ENCODE peak calls at places on chromosomes 7 and 10, in ten cellular contexts. One of them, this sample, is unnamed.
A peak's percentile ranks its signal among the peaks of the same experiment; 100 is the strongest.

GRCh38 chr7:7416031-7416968 is 119.4 kb downstream of the COL28A1 start:
- DNase-seq in heart right ventricle: no peak
- DNase-seq in lung: peak; percentile 36
- DNase-seq in CD8-positive, alpha-beta T cell: peak; percentile 20
- DNase-seq in GM23338: no peak
- DNase-seq in stomach: peak; percentile 81
- DNase-seq in Peyer's patch: no peak
- DNase-seq in HL-60: peak; percentile 57
- DNase-seq in H9: no peak
- DNase-seq in adrenal gland: no peak
- DNase-seq in this sample: peak; percentile 86

GRCh38 chr7:81478664-81479063 is 291.2 kb downstream of the HGF start:
- DNase-seq in heart right ventricle: no peak
- DNase-seq in lung: peak; percentile 43
- DNase-seq in CD8-positive, alpha-beta T cell: no peak
- DNase-seq in GM23338: no peak
- DNase-seq in stomach: peak; percentile 80
- DNase-seq in Peyer's patch: peak; percentile 53
- DNase-seq in HL-60: no peak
- DNase-seq in H9: no peak
- DNase-seq in adrenal gland: no peak
- DNase-seq in this sample: no peak

GRCh38 chr7:94679341-94679740 is 23.4 kb upstream of the SGCE start:
- DNase-seq in heart right ventricle: no peak
- DNase-seq in lung: no peak
- DNase-seq in CD8-positive, alpha-beta T cell: no peak
- DNase-seq in GM23338: no peak
- DNase-seq in stomach: no peak
- DNase-seq in Peyer's patch: no peak
- DNase-seq in HL-60: no peak
- DNase-seq in H9: no peak
- DNase-seq in adrenal gland: no peak
- DNase-seq in this sample: no peak

GRCh38 chr7:53541467-53541866 is 506.0 kb downstream of the POM121L12 start:
- DNase-seq in heart right ventricle: no peak
- DNase-seq in lung: no peak
- DNase-seq in CD8-positive, alpha-beta T cell: no peak
- DNase-seq in GM23338: no peak
- DNase-seq in stomach: no peak
- DNase-seq in Peyer's patch: no peak
- DNase-seq in HL-60: no peak
- DNase-seq in H9: no peak
- DNase-seq in adrenal gland: no peak
- DNase-seq in this sample: no peak

GRCh38 chr7:157461805-157462771 is 125.3 kb downstream of the DNAJB6 start:
- DNase-seq in heart right ventricle: no peak
- DNase-seq in lung: no peak
- DNase-seq in CD8-positive, alpha-beta T cell: no peak
- DNase-seq in GM23338: no peak
- DNase-seq in stomach: peak; percentile 25
- DNase-seq in Peyer's patch: peak; percentile 41
- DNase-seq in HL-60: no peak
- DNase-seq in H9: no peak
- DNase-seq in adrenal gland: no peak
- DNase-seq in this sample: no peak

GRCh38 chr7:55191926-55192692 is 173.0 kb upstream of the LANCL2 start:
- DNase-seq in heart right ventricle: no peak
- DNase-seq in lung: no peak
- DNase-seq in CD8-positive, alpha-beta T cell: no peak
- DNase-seq in GM23338: peak; percentile 51
- DNase-seq in stomach: no peak
- DNase-seq in Peyer's patch: peak; percentile 50
- DNase-seq in HL-60: no peak
- DNase-seq in H9: peak; percentile 57
- DNase-seq in adrenal gland: no peak
- DNase-seq in this sample: no peak

GRCh38 chr10:71011141-71011540 is 122.8 kb upstream of the PCBD1 start:
- DNase-seq in heart right ventricle: no peak
- DNase-seq in lung: no peak
- DNase-seq in CD8-positive, alpha-beta T cell: no peak
- DNase-seq in GM23338: no peak
- DNase-seq in stomach: no peak
- DNase-seq in Peyer's patch: no peak
- DNase-seq in HL-60: no peak
- DNase-seq in H9: no peak
- DNase-seq in adrenal gland: no peak
- DNase-seq in this sample: no peak

GRCh38 chr10:122342293-122343134 is 32.0 kb upstream of the PLEKHA1 start:
- DNase-seq in heart right ventricle: no peak
- DNase-seq in lung: peak; percentile 48
- DNase-seq in CD8-positive, alpha-beta T cell: peak; percentile 66
- DNase-seq in GM23338: peak; percentile 75
- DNase-seq in stomach: no peak
- DNase-seq in Peyer's patch: no peak
- DNase-seq in HL-60: peak; percentile 39
- DNase-seq in H9: no peak
- DNase-seq in adrenal gland: peak; percentile 64
- DNase-seq in this sample: no peak

GRCh38 chr10:132685121-132685891 is 100.6 kb downstream of the NKX6-2 start:
- DNase-seq in heart right ventricle: peak; percentile 54
- DNase-seq in lung: peak; percentile 68
- DNase-seq in CD8-positive, alpha-beta T cell: no peak
- DNase-seq in GM23338: no peak
- DNase-seq in stomach: peak; percentile 90
- DNase-seq in Peyer's patch: peak; percentile 62
- DNase-seq in HL-60: peak; percentile 84
- DNase-seq in H9: peak; percentile 22
- DNase-seq in adrenal gland: no peak
- DNase-seq in this sample: peak; percentile 39

GRCh38 chr7:66452165-66452564 is 176.5 kb upstream of the KCTD7 start:
- DNase-seq in heart right ventricle: no peak
- DNase-seq in lung: no peak
- DNase-seq in CD8-positive, alpha-beta T cell: no peak
- DNase-seq in GM23338: no peak
- DNase-seq in stomach: no peak
- DNase-seq in Peyer's patch: no peak
- DNase-seq in HL-60: no peak
- DNase-seq in H9: no peak
- DNase-seq in adrenal gland: no peak
- DNase-seq in this sample: no peak

GRCh38 chr10:8051109-8051781 is 3.2 kb upstream of the GATA3 start:
- DNase-seq in heart right ventricle: no peak
- DNase-seq in lung: no peak
- DNase-seq in CD8-positive, alpha-beta T cell: no peak
- DNase-seq in GM23338: peak; percentile 71
- DNase-seq in stomach: no peak
- DNase-seq in Peyer's patch: no peak
- DNase-seq in HL-60: no peak
- DNase-seq in H9: no peak
- DNase-seq in adrenal gland: no peak
- DNase-seq in this sample: no peak

GRCh38 chr10:112967200-112967599 is 17.2 kb downstream of the TCF7L2 start:
- DNase-seq in heart right ventricle: no peak
- DNase-seq in lung: no peak
- DNase-seq in CD8-positive, alpha-beta T cell: no peak
- DNase-seq in GM23338: no peak
- DNase-seq in stomach: no peak
- DNase-seq in Peyer's patch: no peak
- DNase-seq in HL-60: no peak
- DNase-seq in H9: no peak
- DNase-seq in adrenal gland: no peak
- DNase-seq in this sample: no peak
- H3K27ac ChIP-seq in heart right ventricle: no peak overlapping the region
- H3K27ac ChIP-seq in lung: no peak overlapping the region
- H3K27ac ChIP-seq in CD8-positive, alpha-beta T cell: no peak overlapping the region
- H3K27ac ChIP-seq in GM23338: peak overlapping the region; percentile 77
- H3K27ac ChIP-seq in stomach: no peak overlapping the region
- H3K27ac ChIP-seq in Peyer's patch: no peak overlapping the region
- H3K27ac ChIP-seq in HL-60: no peak overlapping the region
- H3K27ac ChIP-seq in H9: no peak overlapping the region
- H3K27ac ChIP-seq in adrenal gland: no peak overlapping the region
- H3K27ac ChIP-seq in this sample: no peak overlapping the region

GRCh38 chr7:34133983-34134782 is 228.8 kb downstream of the BMPER start:
- DNase-seq in heart right ventricle: peak; percentile 56
- DNase-seq in lung: peak; percentile 55
- DNase-seq in CD8-positive, alpha-beta T cell: no peak
- DNase-seq in GM23338: peak; percentile 89
- DNase-seq in stomach: peak; percentile 51
- DNase-seq in Peyer's patch: no peak
- DNase-seq in HL-60: peak; percentile 18
- DNase-seq in H9: peak; percentile 81
- DNase-seq in adrenal gland: peak; percentile 75
- DNase-seq in this sample: peak; percentile 69
- TF ChIP-seq CTCF in heart right ventricle: peak; percentile 40
- TF ChIP-seq CTCF in lung: no peak
- TF ChIP-seq CTCF in CD8-positive, alpha-beta T cell: no peak
- TF ChIP-seq CTCF in GM23338: peak; percentile 94
- TF ChIP-seq CTCF in stomach: peak; percentile 38
- TF ChIP-seq CTCF in Peyer's patch: no peak
- TF ChIP-seq CTCF in HL-60: peak; percentile 63
- TF ChIP-seq CTCF in H9: peak; percentile 90
- TF ChIP-seq CTCF in adrenal gland: peak; percentile 62
- TF ChIP-seq CTCF in this sample: peak; percentile 88

GRCh38 chr7:92251181-92251580 is 5.4 kb downstream of the ANKIB1 start:
- DNase-seq in heart right ventricle: no peak
- DNase-seq in lung: no peak
- DNase-seq in CD8-positive, alpha-beta T cell: no peak
- DNase-seq in GM23338: no peak
- DNase-seq in stomach: no peak
- DNase-seq in Peyer's patch: no peak
- DNase-seq in HL-60: no peak
- DNase-seq in H9: no peak
- DNase-seq in adrenal gland: no peak
- DNase-seq in this sample: no peak

GRCh38 chr7:92253251-92253650 is 7.5 kb downstream of the ANKIB1 start:
- DNase-seq in heart right ventricle: no peak
- DNase-seq in lung: no peak
- DNase-seq in CD8-positive, alpha-beta T cell: no peak
- DNase-seq in GM23338: no peak
- DNase-seq in stomach: no peak
- DNase-seq in Peyer's patch: no peak
- DNase-seq in HL-60: no peak
- DNase-seq in H9: no peak
- DNase-seq in adrenal gland: no peak
- DNase-seq in this sample: no peak

GRCh38 chr7:92259062-92259461 is 13.3 kb downstream of the ANKIB1 start:
- DNase-seq in heart right ventricle: no peak
- DNase-seq in lung: no peak
- DNase-seq in CD8-positive, alpha-beta T cell: no peak
- DNase-seq in GM23338: no peak
- DNase-seq in stomach: no peak
- DNase-seq in Peyer's patch: no peak
- DNase-seq in HL-60: no peak
- DNase-seq in H9: no peak
- DNase-seq in adrenal gland: no peak
- DNase-seq in this sample: no peak

GRCh38 chr7:92259610-92260247 is 14.0 kb downstream of the ANKIB1 start:
- DNase-seq in heart right ventricle: no peak
- DNase-seq in lung: no peak
- DNase-seq in CD8-positive, alpha-beta T cell: no peak
- DNase-seq in GM23338: no peak
- DNase-seq in stomach: no peak
- DNase-seq in Peyer's patch: no peak
- DNase-seq in HL-60: no peak
- DNase-seq in H9: no peak
- DNase-seq in adrenal gland: no peak
- DNase-seq in this sample: no peak

DNA sequence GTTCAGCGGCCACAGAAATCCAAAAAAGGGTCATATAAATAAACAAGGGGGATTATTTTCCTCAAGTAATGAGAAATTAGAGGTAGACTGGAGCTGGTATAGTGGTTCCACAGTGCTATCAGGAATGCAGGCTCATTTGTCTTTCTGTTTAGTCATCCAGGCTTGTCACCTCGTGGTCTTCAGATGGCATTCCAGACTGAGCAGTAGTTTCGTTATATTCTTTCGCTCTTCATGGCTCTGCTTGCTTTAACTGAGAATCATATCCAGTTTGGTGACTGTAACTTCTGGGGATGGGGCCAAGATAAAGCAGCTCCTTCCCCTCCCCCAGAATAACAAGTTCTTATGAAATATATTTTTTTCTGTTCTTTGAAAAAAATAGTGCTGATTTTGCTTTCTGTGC is 9.5 kb downstream of the ANKIB1 start:
- DNase-seq in heart right ventricle: no peak
- DNase-seq in lung: no peak
- DNase-seq in CD8-positive, alpha-beta T cell: no peak
- DNase-seq in GM23338: no peak
- DNase-seq in stomach: no peak
- DNase-seq in Peyer's patch: no peak
- DNase-seq in HL-60: no peak
- DNase-seq in H9: no peak
- DNase-seq in adrenal gland: peak; percentile 53
- DNase-seq in this sample: peak; percentile 50
- H3K27ac ChIP-seq in heart right ventricle: no peak overlapping the region
- H3K27ac ChIP-seq in lung: no peak overlapping the region
- H3K27ac ChIP-seq in CD8-positive, alpha-beta T cell: no peak overlapping the region
- H3K27ac ChIP-seq in GM23338: no peak overlapping the region
- H3K27ac ChIP-seq in stomach: no peak overlapping the region
- H3K27ac ChIP-seq in Peyer's patch: no peak overlapping the region
- H3K27ac ChIP-seq in HL-60: no peak overlapping the region
- H3K27ac ChIP-seq in H9: no peak overlapping the region
- H3K27ac ChIP-seq in adrenal gland: peak overlapping the region; percentile 27
- H3K27ac ChIP-seq in this sample: peak overlapping the region; percentile 22

GRCh38 chr7:105988277-105988676 is 25.2 kb downstream of the CDHR3 start:
- DNase-seq in heart right ventricle: no peak
- DNase-seq in lung: no peak
- DNase-seq in CD8-positive, alpha-beta T cell: no peak
- DNase-seq in GM23338: no peak
- DNase-seq in stomach: no peak
- DNase-seq in Peyer's patch: no peak
- DNase-seq in HL-60: no peak
- DNase-seq in H9: no peak
- DNase-seq in adrenal gland: no peak
- DNase-seq in this sample: no peak

GRCh38 chr7:105992888-105993287 is 29.8 kb downstream of the CDHR3 start:
- DNase-seq in heart right ventricle: no peak
- DNase-seq in lung: no peak
- DNase-seq in CD8-positive, alpha-beta T cell: no peak
- DNase-seq in GM23338: no peak
- DNase-seq in stomach: no peak
- DNase-seq in Peyer's patch: no peak
- DNase-seq in HL-60: no peak
- DNase-seq in H9: no peak
- DNase-seq in adrenal gland: no peak
- DNase-seq in this sample: no peak

GRCh38 chr7:105989686-105990085 is 26.6 kb downstream of the CDHR3 start:
- DNase-seq in heart right ventricle: no peak
- DNase-seq in lung: no peak
- DNase-seq in CD8-positive, alpha-beta T cell: no peak
- DNase-seq in GM23338: no peak
- DNase-seq in stomach: no peak
- DNase-seq in Peyer's patch: no peak
- DNase-seq in HL-60: no peak
- DNase-seq in H9: no peak
- DNase-seq in adrenal gland: no peak
- DNase-seq in this sample: no peak

GRCh38 chr7:105990141-105990540 is 27.1 kb downstream of the CDHR3 start:
- DNase-seq in heart right ventricle: no peak
- DNase-seq in lung: no peak
- DNase-seq in CD8-positive, alpha-beta T cell: no peak
- DNase-seq in GM23338: no peak
- DNase-seq in stomach: no peak
- DNase-seq in Peyer's patch: no peak
- DNase-seq in HL-60: no peak
- DNase-seq in H9: no peak
- DNase-seq in adrenal gland: no peak
- DNase-seq in this sample: no peak

GRCh38 chr7:105990726-105991465 is 27.8 kb downstream of the CDHR3 start:
- DNase-seq in heart right ventricle: no peak
- DNase-seq in lung: no peak
- DNase-seq in CD8-positive, alpha-beta T cell: no peak
- DNase-seq in GM23338: peak; percentile 85
- DNase-seq in stomach: no peak
- DNase-seq in Peyer's patch: no peak
- DNase-seq in HL-60: no peak
- DNase-seq in H9: peak; percentile 86
- DNase-seq in adrenal gland: peak; percentile 56
- DNase-seq in this sample: no peak
- TF ChIP-seq CTCF in heart right ventricle: no peak
- TF ChIP-seq CTCF in lung: no peak
- TF ChIP-seq CTCF in CD8-positive, alpha-beta T cell: no peak
- TF ChIP-seq CTCF in GM23338: peak; percentile 47
- TF ChIP-seq CTCF in stomach: no peak
- TF ChIP-seq CTCF in Peyer's patch: no peak
- TF ChIP-seq CTCF in HL-60: no peak
- TF ChIP-seq CTCF in H9: peak; percentile 55
- TF ChIP-seq CTCF in adrenal gland: peak; percentile 29
- TF ChIP-seq CTCF in this sample: peak; percentile 6